ENCODE peak calls at places on chromosomes 11 and 22, in ten cellular contexts. Z, E, L, U, Q, H, X, G, T and A are unnamed samples.

GRCh38 chr22:23110190-23110921 is 31.4 kb downstream of the RSPH14 start:
- DNase-seq in H (no peak), E (no peak), G (no peak), T (no peak), L (no peak), Q (no peak), U (no peak), X (no peak), Z (peak), A (no peak)

GRCh38 chr11:26753738-26754504 is 32.1 kb upstream of the SLC5A12 start:
- DNase-seq in E (peak), U (peak), L (peak), G (peak), Z (peak), Q (peak), T (peak), X (no peak), H (peak), A (peak)

GRCh38 chr11:117586392-117586791 is 210.6 kb downstream of the DSCAML1 start:
- DNase-seq in X (no peak), Z (no peak), E (no peak), Q (no peak), G (no peak), L (no peak), U (no peak), T (peak), H (no peak), A (no peak)

GRCh38 chr11:28808771-28809170 is 700.6 kb downstream of the METTL15 start:
- DNase-seq in X (no peak), U (no peak), Q (no peak), E (no peak), Z (no peak), H (no peak), G (no peak), L (no peak), T (no peak), A (no peak)

GRCh38 chr11:47443028-47443700 is 5.8 kb downstream of the RAPSN start:
- DNase-seq in U (no peak), T (no peak), H (no peak), L (peak), E (peak), Q (no peak), X (no peak), Z (peak), G (no peak), A (no peak)

GRCh38 chr22:44330727-44331660 is 18.2 kb upstream of the SHISAL1 start:
- DNase-seq in Z (peak), G (no peak), H (no peak), L (peak), Q (no peak), T (peak), E (no peak), X (no peak), U (no peak), A (no peak)

GRCh38 chr11:117020287-117020686 is 77.9 kb downstream of the SIK3 start:
- DNase-seq in H (no peak), E (no peak), T (no peak), U (peak), Z (no peak), G (no peak), L (no peak), X (no peak), Q (no peak), A (no peak)

GRCh38 chr11:88188251-88189030 is 13.2 kb upstream of the RAB38 start:
- DNase-seq in H (no peak), T (no peak), L (no peak), Z (no peak), U (no peak), X (no peak), E (peak), Q (no peak), G (no peak), A (no peak)

GRCh38 chr11:62497132-62497915 is 49.3 kb downstream of the AHNAK start:
- DNase-seq in U (peak), Z (peak), T (no peak), E (peak), G (peak), L (peak), Q (peak), H (peak), X (no peak), A (no peak)

GRCh38 chr11:39365809-39366436 is 2093.5 kb downstream of the LRRC4C start:
- DNase-seq in Q (no peak), T (no peak), X (no peak), E (no peak), L (peak), U (no peak), H (no peak), G (peak), Z (no peak), A (no peak)

GRCh38 chr22:25148149-25148691 is 51.4 kb upstream of the CRYBB3 start:
- DNase-seq in T (peak), U (peak), E (peak), X (no peak), Z (no peak), Q (peak), L (peak), H (no peak), G (no peak), A (no peak)

GRCh38 chr11:2383823-2384722 is 7.0 kb downstream of the CD81 start:
- DNase-seq in L (peak), H (no peak), Q (no peak), X (peak), E (peak), T (no peak), G (no peak), Z (no peak), U (peak), A (no peak)

GRCh38 chr11:856397-856796 is 13.7 kb downstream of the TSPAN4 start:
- DNase-seq in T (no peak), E (no peak), G (no peak), Z (peak), L (no peak), H (no peak), Q (no peak), U (no peak), X (no peak), A (no peak)

GRCh38 chr22:36419177-36419911 is 31.6 kb upstream of the MYH9 start:
- DNase-seq in Q (no peak), G (no peak), U (peak), E (peak), T (peak), Z (no peak), H (no peak), X (no peak), L (peak), A (no peak)

GRCh38 chr11:36622431-36623136 is 24.5 kb upstream of the RAG2 start:
- DNase-seq in Q (no peak), Z (peak), U (no peak), X (no peak), G (peak), E (peak), L (peak), H (peak), T (no peak), A (peak)

GRCh38 chr22:39955675-39956074 is 4.5 kb upstream of the TMA7B start:
- DNase-seq in Q (no peak), T (no peak), H (no peak), E (no peak), L (no peak), G (no peak), X (no peak), U (no peak), Z (no peak), A (no peak)

GRCh38 chr11:10067629-10068300 is 226.3 kb downstream of the SBF2 start:
- DNase-seq in Z (peak), H (no peak), U (no peak), Q (no peak), T (no peak), G (no peak), L (peak), E (no peak), X (no peak), A (no peak)

GRCh38 chr11:122682464-122682863 is 26.9 kb downstream of the UBASH3B start:
- DNase-seq in Z (no peak), X (no peak), Q (no peak), H (no peak), T (no peak), G (no peak), E (no peak), L (no peak), U (no peak), A (no peak)

GRCh38 chr11:8697056-8697455 is 14.5 kb downstream of the RPL27A start:
- DNase-seq in Q (no peak), G (no peak), T (no peak), H (no peak), Z (no peak), E (no peak), U (no peak), L (no peak), X (no peak), A (no peak)

GRCh38 chr11:70790671-70791300 is 392.5 kb downstream of the CTTN start:
- DNase-seq in L (peak), G (no peak), U (no peak), H (no peak), E (no peak), X (no peak), T (no peak), Z (no peak), Q (no peak), A (no peak)

GRCh38 chr11:117597083-117597482 is 199.9 kb downstream of the DSCAML1 start:
- DNase-seq in E (peak), G (no peak), U (peak), L (peak), Q (no peak), T (peak), Z (no peak), H (peak), X (no peak), A (no peak)

GRCh38 chr11:121071456-121072236 is 29.4 kb upstream of the TECTA start:
- DNase-seq in Z (no peak), T (no peak), X (no peak), E (peak), L (peak), G (no peak), H (no peak), Q (no peak), U (no peak), A (no peak)

GRCh38 chr11:125063429-125064043 is 431 bp downstream of the SLC37A2 start:
- DNase-seq in G (no peak), U (no peak), X (peak), Z (no peak), L (peak), T (peak), H (no peak), E (no peak), Q (peak), A (no peak)

GRCh38 chr11:114301927-114302326 is 5.7 kb downstream of the NNMT start:
- DNase-seq in E (no peak), U (no peak), Q (no peak), H (no peak), Z (no peak), L (no peak), X (no peak), T (no peak), G (no peak), A (no peak)
- H3K4me3 ChIP-seq in E (no peak), U (no peak), Q (no peak), H (no peak), Z (no peak), L (no peak), X (peak), T (no peak), G (no peak), A (no peak)

DNA sequence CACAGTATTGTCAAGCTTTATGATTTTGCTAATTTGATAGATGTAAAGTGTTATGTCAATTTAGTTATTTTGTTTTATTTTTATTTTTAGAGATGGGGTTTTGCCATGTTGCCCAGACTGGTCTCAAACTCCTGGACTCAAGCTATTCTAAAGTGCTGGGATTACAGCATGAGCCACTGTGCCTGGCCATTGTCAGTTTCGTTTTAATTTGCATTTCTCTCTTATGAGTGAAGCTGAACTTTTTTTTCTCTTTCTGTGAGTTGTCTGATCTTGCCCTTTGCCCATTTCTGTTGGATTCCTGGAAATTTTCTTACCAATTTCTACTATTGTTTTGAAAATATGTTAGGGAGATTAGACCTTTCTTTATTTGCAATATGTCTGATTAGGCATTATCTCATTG is 15.5 kb downstream of the NEU3 start:
- DNase-seq in U (no peak), H (no peak), E (no peak), G (no peak), Q (no peak), X (no peak), L (no peak), T (no peak), Z (no peak), A (no peak)
- TF ChIP-seq POLR2AphosphoS5 in U (no peak), H (no peak), E (no peak), G (no peak), Q (no peak), X (no peak), L (no peak), T (no peak), Z (no peak), A (no peak)

GRCh38 chr11:4700436-4700820 is 2.8 kb upstream of the OR51E2 start:
- DNase-seq in G (no peak), H (no peak), E (no peak), T (no peak), Z (no peak), L (no peak), Q (no peak), U (no peak), X (no peak), A (no peak)

GRCh38 chr11:4695442-4695841 is 2.2 kb downstream of the OR51E2 start:
- DNase-seq in Z (no peak), L (no peak), T (no peak), E (no peak), G (no peak), H (no peak), X (no peak), U (no peak), Q (no peak), A (no peak)

GRCh38 chr11:4699697-4700435 is 2.2 kb upstream of the OR51E2 start:
- DNase-seq in X (no peak), U (no peak), Q (no peak), E (no peak), L (no peak), Z (no peak), G (no peak), T (no peak), H (no peak), A (no peak)

GRCh38 chr11:4697583-4697982 is at the start of gene OR51E2:
- DNase-seq in Z (no peak), Q (no peak), E (no peak), T (peak), G (no peak), L (peak), H (no peak), U (peak), X (no peak), A (no peak)
- H3K27ac ChIP-seq in Z (no peak), Q (no peak), E (no peak), T (peak), G (no peak), L (no peak), H (no peak), U (peak), X (no peak), A (no peak)

DNA sequence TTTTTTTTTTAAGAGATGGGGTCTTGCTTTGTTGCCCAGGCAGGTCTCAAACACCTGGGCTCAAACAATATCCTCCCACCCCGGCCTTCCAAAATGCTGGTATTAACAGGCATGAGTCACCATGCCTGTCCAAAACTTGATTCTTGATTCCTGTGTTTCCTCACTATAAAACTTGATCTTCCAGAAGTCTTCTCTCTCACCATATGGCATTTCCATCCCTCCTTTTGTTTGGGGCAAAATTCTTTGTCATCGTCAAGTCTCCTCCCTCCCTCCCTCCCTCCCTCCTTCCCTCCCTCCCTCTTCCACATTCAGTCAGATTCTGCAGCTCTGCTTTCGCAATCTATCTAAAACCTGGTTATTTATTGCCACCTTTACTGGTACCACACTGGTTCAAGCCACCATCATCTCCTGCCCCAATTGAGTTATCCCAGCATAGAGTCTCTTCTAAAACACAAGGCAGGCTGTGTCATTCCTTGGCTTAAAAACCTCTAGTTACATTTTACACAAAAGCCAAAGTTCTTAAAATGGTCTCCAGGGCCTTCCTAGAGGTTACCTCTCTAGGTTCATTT is 65.0 kb upstream of the HORMAD2 start:
- DNase-seq in L (no peak), U (no peak), X (no peak), T (no peak), H (no peak), G (no peak), Z (no peak), E (no peak), Q (no peak), A (no peak)
- H3K4me3 ChIP-seq in L (no peak), U (no peak), X (no peak), T (no peak), H (no peak), G (no peak), Z (no peak), E (no peak), Q (no peak), A (no peak)